ENCODE peak calls at places on chromosomes 16 and 17, in eight cellular contexts. J is stomach; X is HL-60; I is fibroblast of lung; K is Peyer's patch; O is dorsolateral prefrontal cortex; Y is adrenal gland; W is CD4-positive, alpha-beta T cell. U is an unnamed sample.

GRCh38 chr16:48125888-48126287 is 29.9 kb downstream of the ABCC12 start:
- DNase-seq in J (no peak), X (no peak), I (peak; percentile 48), K (no peak), O (no peak), Y (no peak), W (no peak), U (no peak)

GRCh38 chr16:29994613-29995329 is 646 bp downstream of the HIRIP3 start:
- DNase-seq in J (peak; percentile 78), X (peak; percentile 67), I (peak; percentile 43), K (peak; percentile 73), O (no peak), Y (no peak), W (peak; percentile 66), U (peak; percentile 82)

GRCh38 chr16:85436636-85437160 is 176.4 kb upstream of the GSE1 start:
- DNase-seq in J (peak; percentile 57), X (no peak), I (no peak), K (no peak), O (no peak), Y (no peak), W (no peak), U (peak; percentile 86)

GRCh38 chr17:72158895-72159885 is 38.4 kb downstream of the SOX9 start:
- DNase-seq in J (no peak), X (no peak), I (peak; percentile 48), K (no peak), O (no peak), Y (no peak), W (no peak), U (no peak)

GRCh38 chr17:76986318-76986717 is 118.1 kb downstream of the MGAT5B start:
- DNase-seq in J (no peak), X (no peak), I (no peak), K (no peak), O (no peak), Y (no peak), W (no peak), U (no peak)

GRCh38 chr16:83305092-83305491 is 502.7 kb upstream of the HSBP1 start:
- DNase-seq in J (no peak), X (no peak), I (peak; percentile 79), K (no peak), O (no peak), Y (no peak), W (no peak), U (no peak)

GRCh38 chr16:76265434-76266045 is 11.7 kb upstream of the CNTNAP4 start:
- DNase-seq in J (no peak), X (peak; percentile 39), I (peak; percentile 0), K (no peak), O (no peak), Y (peak; percentile 24), W (no peak), U (peak; percentile 32)

GRCh38 chr17:77240976-77241375 is 100.2 kb downstream of the SEC14L1 start:
- DNase-seq in J (no peak), X (no peak), I (no peak), K (no peak), O (no peak), Y (no peak), W (no peak), U (no peak)

GRCh38 chr16:81615411-81615810 is 163.7 kb upstream of the PLCG2 start:
- DNase-seq in J (no peak), X (no peak), I (no peak), K (no peak), O (no peak), Y (no peak), W (no peak), U (no peak)

GRCh38 chr16:14310519-14310991 is 239.4 kb downstream of the MRTFB start:
- DNase-seq in J (no peak), X (no peak), I (peak; percentile 64), K (peak; percentile 51), O (no peak), Y (no peak), W (no peak), U (no peak)

GRCh38 chr16:1791256-1791942 is 2.1 kb downstream of the IGFALS start:
- DNase-seq in J (no peak), X (no peak), I (no peak), K (no peak), O (no peak), Y (no peak), W (no peak), U (no peak)

GRCh38 chr17:66630828-66631472 is 204.0 kb upstream of the CACNG5 start:
- DNase-seq in J (no peak), X (no peak), I (no peak), K (no peak), O (no peak), Y (no peak), W (no peak), U (no peak)

GRCh38 chr16:22008215-22009142 is 568 bp downstream of the MOSMO start:
- DNase-seq in J (no peak), X (no peak), I (peak; percentile 20), K (peak; percentile 20), O (peak; percentile 62), Y (no peak), W (no peak), U (no peak)

GRCh38 chr16:20385844-20386832 is 18.4 kb downstream of the PDILT start:
- DNase-seq in J (peak; percentile 89), X (peak; percentile 45), I (peak; percentile 10), K (peak; percentile 25), O (peak; percentile 71), Y (peak; percentile 60), W (peak; percentile 27), U (peak; percentile 55)

GRCh38 chr17:72362466-72363335 is 241.9 kb downstream of the SOX9 start:
- DNase-seq in J (no peak), X (no peak), I (peak; percentile 89), K (no peak), O (peak; percentile 3), Y (no peak), W (no peak), U (no peak)

GRCh38 chr16:3020247-3020603 is at the start of gene TNFRSF12A:
- DNase-seq in J (peak; percentile 81), X (peak; percentile 70), I (peak; percentile 72), K (peak; percentile 70), O (peak; percentile 66), Y (peak; percentile 78), W (peak; percentile 61), U (peak; percentile 83)

GRCh38 chr17:78294776-78295175 is 63.3 kb downstream of the TMEM235 start:
- DNase-seq in J (no peak), X (no peak), I (peak; percentile 78), K (no peak), O (no peak), Y (no peak), W (no peak), U (no peak)

GRCh38 chr16:57493767-57494166 is 7.5 kb upstream of the DOK4 start:
- DNase-seq in J (no peak), X (no peak), I (no peak), K (no peak), O (no peak), Y (no peak), W (no peak), U (no peak)

DNA sequence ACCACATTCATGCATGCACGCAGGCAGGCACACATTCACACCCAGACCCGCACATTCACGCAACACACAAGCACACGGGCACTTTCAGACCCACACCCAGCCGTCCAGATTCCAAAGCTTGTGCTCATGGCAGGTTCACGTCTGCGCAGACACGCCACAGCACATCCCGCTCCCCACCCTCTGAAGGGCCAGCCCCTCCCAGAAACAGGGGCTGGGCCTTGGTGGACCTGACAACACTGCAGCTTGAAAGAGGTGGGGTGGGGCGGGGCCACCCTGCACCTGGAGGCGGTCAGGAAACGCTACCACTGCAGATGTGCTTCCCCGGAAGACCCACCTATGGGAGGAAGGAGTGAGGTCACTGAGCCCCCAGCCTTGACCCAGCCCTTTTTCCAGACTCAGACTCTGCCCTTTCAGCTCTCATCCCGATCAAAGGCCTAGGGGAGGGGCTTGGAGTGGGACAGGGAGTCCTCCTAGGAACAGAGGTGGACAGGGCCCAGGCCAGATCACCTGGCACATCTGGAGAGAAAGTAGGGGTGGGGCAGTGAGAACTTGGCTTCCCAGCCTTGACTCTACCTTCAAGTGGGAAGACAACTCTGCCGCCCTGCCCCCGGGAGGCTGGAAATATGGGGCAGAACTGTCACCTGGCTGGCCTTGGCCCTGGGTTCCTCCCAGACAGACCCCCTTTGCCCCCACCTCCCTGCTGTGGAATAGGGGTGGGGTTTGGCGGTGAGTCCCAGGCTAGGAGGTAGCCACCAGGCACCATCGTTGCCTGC is 11.0 kb downstream of the P3H4 start:
- DNase-seq in J (peak; percentile 65), X (no peak), I (peak; percentile 79), K (peak; percentile 39), O (no peak), Y (no peak), W (no peak), U (peak; percentile 98)
- H3K27ac ChIP-seq in J (no peak overlapping the region), X (no peak overlapping the region), I (no peak overlapping the region), K (peak overlapping the region; percentile 84), O (no peak overlapping the region), Y (no peak overlapping the region), W (no peak overlapping the region), U (peak overlapping the region; percentile 83)

DNA sequence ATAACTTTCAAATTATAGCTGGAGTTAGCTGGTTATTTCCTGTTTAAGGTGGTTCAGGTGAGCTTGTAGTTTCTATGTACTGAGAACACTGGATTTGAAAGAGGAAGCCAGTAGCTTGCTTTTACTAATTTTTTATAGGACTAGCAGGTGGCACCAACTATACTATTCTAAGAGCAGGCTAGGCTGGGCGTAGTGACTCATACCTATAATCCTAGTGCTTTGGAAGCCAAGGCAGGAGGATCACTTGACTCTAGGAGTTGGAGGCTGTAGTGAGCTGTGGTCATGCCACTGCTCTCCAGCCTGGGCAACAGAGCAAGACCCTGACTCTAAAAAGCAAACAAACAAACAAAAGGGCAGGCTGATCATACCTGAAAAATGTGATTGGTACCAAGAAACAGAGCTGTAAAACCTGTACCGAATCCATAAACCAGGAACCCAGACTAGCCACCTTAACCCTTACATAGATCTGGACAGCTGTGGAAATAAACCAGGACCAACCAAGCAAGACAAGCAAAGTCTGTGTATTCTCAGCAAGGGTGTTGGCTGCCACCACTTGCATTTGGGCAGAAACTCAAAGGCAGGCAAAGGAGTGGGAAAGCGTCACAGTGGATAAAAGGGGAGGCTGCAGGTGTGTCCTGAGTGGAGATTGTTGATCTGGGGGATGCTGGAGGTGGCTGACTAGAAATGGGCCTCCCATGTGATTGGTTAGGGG is 36.3 kb downstream of the SLC47A1 start:
- DNase-seq in J (no peak), X (peak; percentile 4), I (no peak), K (no peak), O (no peak), Y (no peak), W (no peak), U (peak; percentile 61)
- H3K27ac ChIP-seq in J (peak overlapping the region; percentile 57), X (peak overlapping the region; percentile 55), I (no peak overlapping the region), K (no peak overlapping the region), O (no peak overlapping the region), Y (no peak overlapping the region), W (no peak overlapping the region), U (peak overlapping the region; percentile 20)

DNA sequence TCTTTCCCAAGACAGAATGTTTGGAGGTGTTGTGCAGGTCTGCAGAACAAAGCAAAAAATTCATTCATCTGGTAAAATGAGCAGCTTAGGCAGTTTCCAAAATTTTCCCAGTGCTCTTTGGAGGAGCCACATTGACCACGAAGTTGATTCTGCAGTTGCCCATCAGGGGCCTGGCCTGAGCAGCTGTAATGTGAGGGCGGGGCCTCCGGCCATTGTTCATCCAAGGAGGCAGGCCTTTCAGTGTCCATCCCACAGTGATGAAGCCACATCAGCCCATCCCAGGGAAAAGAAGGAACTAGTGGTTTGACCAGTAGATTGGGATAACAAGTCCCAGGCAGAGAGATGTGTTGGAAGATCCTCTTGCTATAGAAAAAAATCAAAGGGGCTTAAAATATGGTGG is 10.1 kb downstream of the UBFD1 start:
- DNase-seq in J (no peak), X (no peak), I (no peak), K (no peak), O (no peak), Y (no peak), W (no peak), U (no peak)
- H3K27ac ChIP-seq in J (no peak overlapping the region), X (no peak overlapping the region), I (no peak overlapping the region), K (no peak overlapping the region), O (no peak overlapping the region), Y (no peak overlapping the region), W (no peak overlapping the region), U (no peak overlapping the region)

GRCh38 chr17:12422632-12423031 is 243.1 kb upstream of the MYOCD start:
- DNase-seq in J (peak; percentile 73), X (no peak), I (no peak), K (no peak), O (no peak), Y (no peak), W (no peak), U (no peak)
- H3K27ac ChIP-seq in J (peak overlapping the region; percentile 71), X (no peak overlapping the region), I (no peak overlapping the region), K (peak overlapping the region; percentile 58), O (no peak overlapping the region), Y (no peak overlapping the region), W (no peak overlapping the region), U (no peak overlapping the region)